ENCODE peak calls at places on chromosome 4, in seven cellular contexts. One of them, this sample, is unnamed.
A peak's percentile ranks its signal among the peaks of the same experiment; 100 is the strongest.

GRCh38 chr4:5752803-5753184 is 41.8 kb downstream of the EVC start:
- DNase-seq in NCI-H1092 treated with DMSO at 0.1 percent for 48 hours: no peak
- DNase-seq in stimulated activated CD8-positive, alpha-beta memory T cell treated with anti-CD3 and anti-CD28 coated beads, Interleukin-7, amount 100 ng/mL, for 1 hour: no peak
- DNase-seq in T-helper 1 cell: no peak
- DNase-seq in brain microvascular endothelial cell: no peak
- DNase-seq in dermis microvascular lymphatic vessel endothelial cell: no peak
- DNase-seq in glutamatergic neuron: peak; percentile 72
- DNase-seq in this sample: no peak

GRCh38 chr4:89298160-89298559 is 9.4 kb downstream of the GPRIN3 start:
- DNase-seq in NCI-H1092 treated with DMSO at 0.1 percent for 48 hours: no peak
- DNase-seq in stimulated activated CD8-positive, alpha-beta memory T cell treated with anti-CD3 and anti-CD28 coated beads, Interleukin-7, amount 100 ng/mL, for 1 hour: no peak
- DNase-seq in T-helper 1 cell: peak; percentile 78
- DNase-seq in brain microvascular endothelial cell: no peak
- DNase-seq in dermis microvascular lymphatic vessel endothelial cell: no peak
- DNase-seq in glutamatergic neuron: no peak
- DNase-seq in this sample: no peak

GRCh38 chr4:149823770-149824221 is 8.2 kb upstream of the IQCM start:
- DNase-seq in NCI-H1092 treated with DMSO at 0.1 percent for 48 hours: no peak
- DNase-seq in stimulated activated CD8-positive, alpha-beta memory T cell treated with anti-CD3 and anti-CD28 coated beads, Interleukin-7, amount 100 ng/mL, for 1 hour: no peak
- DNase-seq in T-helper 1 cell: no peak
- DNase-seq in brain microvascular endothelial cell: peak; percentile 61
- DNase-seq in dermis microvascular lymphatic vessel endothelial cell: peak; percentile 45
- DNase-seq in glutamatergic neuron: no peak
- DNase-seq in this sample: no peak

GRCh38 chr4:153543351-153543750 is 77.2 kb downstream of the TMEM131L start:
- DNase-seq in NCI-H1092 treated with DMSO at 0.1 percent for 48 hours: no peak
- DNase-seq in stimulated activated CD8-positive, alpha-beta memory T cell treated with anti-CD3 and anti-CD28 coated beads, Interleukin-7, amount 100 ng/mL, for 1 hour: no peak
- DNase-seq in T-helper 1 cell: no peak
- DNase-seq in brain microvascular endothelial cell: no peak
- DNase-seq in dermis microvascular lymphatic vessel endothelial cell: no peak
- DNase-seq in glutamatergic neuron: no peak
- DNase-seq in this sample: no peak

GRCh38 chr4:3720461-3720860 is 45.7 kb upstream of the ADRA2C start:
- DNase-seq in NCI-H1092 treated with DMSO at 0.1 percent for 48 hours: peak; percentile 57
- DNase-seq in stimulated activated CD8-positive, alpha-beta memory T cell treated with anti-CD3 and anti-CD28 coated beads, Interleukin-7, amount 100 ng/mL, for 1 hour: no peak
- DNase-seq in T-helper 1 cell: no peak
- DNase-seq in brain microvascular endothelial cell: no peak
- DNase-seq in dermis microvascular lymphatic vessel endothelial cell: no peak
- DNase-seq in glutamatergic neuron: no peak
- DNase-seq in this sample: no peak

GRCh38 chr4:159504634-159505033 is 401.8 kb downstream of the RAPGEF2 start:
- DNase-seq in NCI-H1092 treated with DMSO at 0.1 percent for 48 hours: peak; percentile 33
- DNase-seq in stimulated activated CD8-positive, alpha-beta memory T cell treated with anti-CD3 and anti-CD28 coated beads, Interleukin-7, amount 100 ng/mL, for 1 hour: no peak
- DNase-seq in T-helper 1 cell: no peak
- DNase-seq in brain microvascular endothelial cell: peak; percentile 58
- DNase-seq in dermis microvascular lymphatic vessel endothelial cell: peak; percentile 30
- DNase-seq in glutamatergic neuron: no peak
- DNase-seq in this sample: no peak

GRCh38 chr4:32161382-32161781 is 1441.2 kb downstream of the PCDH7 start:
- DNase-seq in NCI-H1092 treated with DMSO at 0.1 percent for 48 hours: no peak
- DNase-seq in stimulated activated CD8-positive, alpha-beta memory T cell treated with anti-CD3 and anti-CD28 coated beads, Interleukin-7, amount 100 ng/mL, for 1 hour: no peak
- DNase-seq in T-helper 1 cell: no peak
- DNase-seq in brain microvascular endothelial cell: peak; percentile 46
- DNase-seq in dermis microvascular lymphatic vessel endothelial cell: no peak
- DNase-seq in glutamatergic neuron: no peak
- DNase-seq in this sample: no peak

GRCh38 chr4:30094866-30095265 is 625.3 kb upstream of the PCDH7 start:
- DNase-seq in NCI-H1092 treated with DMSO at 0.1 percent for 48 hours: no peak
- DNase-seq in stimulated activated CD8-positive, alpha-beta memory T cell treated with anti-CD3 and anti-CD28 coated beads, Interleukin-7, amount 100 ng/mL, for 1 hour: no peak
- DNase-seq in T-helper 1 cell: no peak
- DNase-seq in brain microvascular endothelial cell: no peak
- DNase-seq in dermis microvascular lymphatic vessel endothelial cell: no peak
- DNase-seq in glutamatergic neuron: no peak
- DNase-seq in this sample: no peak

GRCh38 chr4:88705805-88706518 is 8.3 kb upstream of the NAP1L5 start:
- DNase-seq in NCI-H1092 treated with DMSO at 0.1 percent for 48 hours: no peak
- DNase-seq in stimulated activated CD8-positive, alpha-beta memory T cell treated with anti-CD3 and anti-CD28 coated beads, Interleukin-7, amount 100 ng/mL, for 1 hour: no peak
- DNase-seq in T-helper 1 cell: no peak
- DNase-seq in brain microvascular endothelial cell: no peak
- DNase-seq in dermis microvascular lymphatic vessel endothelial cell: no peak
- DNase-seq in glutamatergic neuron: no peak
- DNase-seq in this sample: no peak

GRCh38 chr4:102405706-102406510 is 60.6 kb upstream of the SLC39A8 start:
- DNase-seq in NCI-H1092 treated with DMSO at 0.1 percent for 48 hours: no peak
- DNase-seq in stimulated activated CD8-positive, alpha-beta memory T cell treated with anti-CD3 and anti-CD28 coated beads, Interleukin-7, amount 100 ng/mL, for 1 hour: no peak
- DNase-seq in T-helper 1 cell: no peak
- DNase-seq in brain microvascular endothelial cell: no peak
- DNase-seq in dermis microvascular lymphatic vessel endothelial cell: no peak
- DNase-seq in glutamatergic neuron: no peak
- DNase-seq in this sample: no peak

GRCh38 chr4:150078041-150078995 is at the start of gene DCLK2:
- DNase-seq in NCI-H1092 treated with DMSO at 0.1 percent for 48 hours: peak; percentile 85
- DNase-seq in stimulated activated CD8-positive, alpha-beta memory T cell treated with anti-CD3 and anti-CD28 coated beads, Interleukin-7, amount 100 ng/mL, for 1 hour: no peak
- DNase-seq in T-helper 1 cell: no peak
- DNase-seq in brain microvascular endothelial cell: peak; percentile 79
- DNase-seq in dermis microvascular lymphatic vessel endothelial cell: peak; percentile 18
- DNase-seq in glutamatergic neuron: peak; percentile 82
- DNase-seq in this sample: peak; percentile 5

GRCh38 chr4:150447356-150447755 is 134.6 kb upstream of the MAB21L2 start:
- DNase-seq in NCI-H1092 treated with DMSO at 0.1 percent for 48 hours: no peak
- DNase-seq in stimulated activated CD8-positive, alpha-beta memory T cell treated with anti-CD3 and anti-CD28 coated beads, Interleukin-7, amount 100 ng/mL, for 1 hour: no peak
- DNase-seq in T-helper 1 cell: no peak
- DNase-seq in brain microvascular endothelial cell: no peak
- DNase-seq in dermis microvascular lymphatic vessel endothelial cell: no peak
- DNase-seq in glutamatergic neuron: no peak
- DNase-seq in this sample: no peak

GRCh38 chr4:170868191-170868590 is 778.4 kb upstream of the AADAT start:
- DNase-seq in NCI-H1092 treated with DMSO at 0.1 percent for 48 hours: no peak
- DNase-seq in stimulated activated CD8-positive, alpha-beta memory T cell treated with anti-CD3 and anti-CD28 coated beads, Interleukin-7, amount 100 ng/mL, for 1 hour: no peak
- DNase-seq in T-helper 1 cell: no peak
- DNase-seq in brain microvascular endothelial cell: no peak
- DNase-seq in dermis microvascular lymphatic vessel endothelial cell: no peak
- DNase-seq in glutamatergic neuron: no peak
- DNase-seq in this sample: no peak

GRCh38 chr4:102438873-102439614 is 62.1 kb upstream of the NFKB1 start:
- DNase-seq in NCI-H1092 treated with DMSO at 0.1 percent for 48 hours: no peak
- DNase-seq in stimulated activated CD8-positive, alpha-beta memory T cell treated with anti-CD3 and anti-CD28 coated beads, Interleukin-7, amount 100 ng/mL, for 1 hour: no peak
- DNase-seq in T-helper 1 cell: no peak
- DNase-seq in brain microvascular endothelial cell: peak; percentile 83
- DNase-seq in dermis microvascular lymphatic vessel endothelial cell: peak; percentile 82
- DNase-seq in glutamatergic neuron: no peak
- DNase-seq in this sample: no peak

GRCh38 chr4:189815404-189816192 is 125.1 kb upstream of the FRG1 start:
- DNase-seq in NCI-H1092 treated with DMSO at 0.1 percent for 48 hours: no peak
- DNase-seq in stimulated activated CD8-positive, alpha-beta memory T cell treated with anti-CD3 and anti-CD28 coated beads, Interleukin-7, amount 100 ng/mL, for 1 hour: no peak
- DNase-seq in T-helper 1 cell: no peak
- DNase-seq in brain microvascular endothelial cell: no peak
- DNase-seq in dermis microvascular lymphatic vessel endothelial cell: no peak
- DNase-seq in glutamatergic neuron: no peak
- DNase-seq in this sample: no peak

This sample was measured in naive thymus-derived CD8-positive, alpha-beta T cell.